ENCODE peak calls at places on chromosomes 5 and 9, in four cellular contexts. One of them, this sample, is unnamed.

GRCh38 chr5:50800410-50800809 is 134.0 kb downstream of the PARP8 start:
- DNase-seq in right cardiac atrium: no peak
- DNase-seq in gastrocnemius medialis: no peak
- DNase-seq in CD8-positive, alpha-beta T cell: no peak
- DNase-seq in this sample: no peak

GRCh38 chr5:19902316-19902934 is 85.6 kb downstream of the CDH18 start:
- DNase-seq in gastrocnemius medialis: no peak
- DNase-seq in right cardiac atrium: peak
- DNase-seq in CD8-positive, alpha-beta T cell: no peak
- DNase-seq in this sample: no peak

GRCh38 chr5:115626444-115626823 is 598 bp upstream of the TMED7 start:
- DNase-seq in right cardiac atrium: no peak
- DNase-seq in CD8-positive, alpha-beta T cell: no peak
- DNase-seq in gastrocnemius medialis: no peak
- DNase-seq in this sample: no peak

GRCh38 chr9:7988644-7989280 is 189.2 kb upstream of the DMAC1 start:
- DNase-seq in CD8-positive, alpha-beta T cell: no peak
- DNase-seq in gastrocnemius medialis: no peak
- DNase-seq in right cardiac atrium: no peak
- DNase-seq in this sample: no peak

GRCh38 chr9:135857371-135857786 is 50.0 kb downstream of the CAMSAP1 start:
- DNase-seq in right cardiac atrium: no peak
- DNase-seq in CD8-positive, alpha-beta T cell: no peak
- DNase-seq in gastrocnemius medialis: no peak
- DNase-seq in this sample: no peak

GRCh38 chr9:109411818-109412352 is 86.2 kb downstream of the PTPN3 start:
- DNase-seq in CD8-positive, alpha-beta T cell: no peak
- DNase-seq in right cardiac atrium: no peak
- DNase-seq in gastrocnemius medialis: no peak
- DNase-seq in this sample: no peak

GRCh38 chr5:74254257-74254656 is 386.3 kb downstream of the ENC1 start:
- DNase-seq in right cardiac atrium: no peak
- DNase-seq in CD8-positive, alpha-beta T cell: no peak
- DNase-seq in gastrocnemius medialis: no peak
- DNase-seq in this sample: no peak

GRCh38 chr5:86865396-86865795 is 247.7 kb downstream of the COX7C start:
- DNase-seq in right cardiac atrium: no peak
- DNase-seq in gastrocnemius medialis: no peak
- DNase-seq in CD8-positive, alpha-beta T cell: no peak
- DNase-seq in this sample: no peak

GRCh38 chr9:107952773-107953172 is 463.2 kb upstream of the KLF4 start:
- DNase-seq in CD8-positive, alpha-beta T cell: no peak
- DNase-seq in right cardiac atrium: no peak
- DNase-seq in gastrocnemius medialis: no peak
- DNase-seq in this sample: no peak

GRCh38 chr9:97633859-97634485 is 351 bp downstream of the NCBP1 start:
- DNase-seq in right cardiac atrium: no peak
- DNase-seq in gastrocnemius medialis: no peak
- DNase-seq in CD8-positive, alpha-beta T cell: no peak
- DNase-seq in this sample: no peak

GRCh38 chr5:72407541-72407940 is 87.4 kb downstream of the PTCD2 start:
- DNase-seq in CD8-positive, alpha-beta T cell: no peak
- DNase-seq in right cardiac atrium: no peak
- DNase-seq in gastrocnemius medialis: no peak
- DNase-seq in this sample: no peak

GRCh38 chr5:33330992-33331391 is 109.8 kb upstream of the TARS1 start:
- DNase-seq in CD8-positive, alpha-beta T cell: no peak
- DNase-seq in right cardiac atrium: no peak
- DNase-seq in gastrocnemius medialis: no peak
- DNase-seq in this sample: no peak

GRCh38 chr9:742914-743594 is 98.4 kb upstream of the DMRT1 start:
- DNase-seq in right cardiac atrium: no peak
- DNase-seq in CD8-positive, alpha-beta T cell: no peak
- DNase-seq in gastrocnemius medialis: no peak
- DNase-seq in this sample: no peak
- H3K27ac ChIP-seq in right cardiac atrium: peak
- H3K27ac ChIP-seq in CD8-positive, alpha-beta T cell: no peak
- H3K27ac ChIP-seq in gastrocnemius medialis: peak
- H3K27ac ChIP-seq in this sample: no peak

GRCh38 chr9:116617389-116617788 is 69.7 kb upstream of the TRIM32 start:
- DNase-seq in CD8-positive, alpha-beta T cell: no peak
- DNase-seq in right cardiac atrium: no peak
- DNase-seq in gastrocnemius medialis: no peak
- DNase-seq in this sample: no peak

GRCh38 chr9:116616304-116616914 is 70.7 kb upstream of the TRIM32 start:
- DNase-seq in CD8-positive, alpha-beta T cell: no peak
- DNase-seq in right cardiac atrium: no peak
- DNase-seq in gastrocnemius medialis: no peak
- DNase-seq in this sample: no peak
- H3K27ac ChIP-seq in CD8-positive, alpha-beta T cell: no peak
- H3K27ac ChIP-seq in right cardiac atrium: no peak
- H3K27ac ChIP-seq in gastrocnemius medialis: no peak
- H3K27ac ChIP-seq in this sample: no peak

GRCh38 chr5:141525659-141526058 is 36.8 kb downstream of the PCDHGC5 start:
- DNase-seq in right cardiac atrium: no peak
- DNase-seq in CD8-positive, alpha-beta T cell: no peak
- DNase-seq in gastrocnemius medialis: no peak
- DNase-seq in this sample: no peak
- H3K27ac ChIP-seq in right cardiac atrium: peak
- H3K27ac ChIP-seq in CD8-positive, alpha-beta T cell: no peak
- H3K27ac ChIP-seq in gastrocnemius medialis: peak
- H3K27ac ChIP-seq in this sample: no peak

DNA sequence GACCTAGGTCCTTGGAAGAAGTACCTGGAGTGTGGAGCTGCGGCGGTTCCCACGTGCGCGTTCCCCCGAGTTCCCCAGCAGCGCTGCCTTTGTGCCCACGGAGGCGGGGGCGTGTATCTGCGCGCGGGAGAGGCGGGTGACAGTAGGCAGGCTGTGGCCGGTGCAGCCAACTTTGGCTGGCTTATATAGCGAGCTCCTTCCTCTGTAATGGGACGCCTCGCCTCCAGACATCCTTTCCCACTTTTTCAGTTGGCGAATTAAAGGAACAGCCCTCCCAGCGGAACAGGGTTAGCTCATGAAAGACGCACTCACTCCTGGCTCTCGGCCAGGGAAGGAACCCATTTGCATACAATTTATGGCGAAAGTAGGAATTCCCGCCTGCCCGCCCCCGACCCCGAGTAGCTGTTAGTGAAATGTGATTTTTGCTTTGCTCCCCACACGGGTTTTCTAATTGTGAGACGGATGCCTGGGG is at the start of gene TNC:
- DNase-seq in gastrocnemius medialis: peak
- DNase-seq in CD8-positive, alpha-beta T cell: no peak
- DNase-seq in right cardiac atrium: peak
- DNase-seq in this sample: peak
- H3K27ac ChIP-seq in gastrocnemius medialis: no peak
- H3K27ac ChIP-seq in CD8-positive, alpha-beta T cell: no peak
- H3K27ac ChIP-seq in right cardiac atrium: no peak
- H3K27ac ChIP-seq in this sample: peak

GRCh38 chr9:131228096-131228495 is 48.2 kb downstream of the FAM78A start:
- DNase-seq in gastrocnemius medialis: no peak
- DNase-seq in right cardiac atrium: no peak
- DNase-seq in CD8-positive, alpha-beta T cell: no peak
- DNase-seq in this sample: peak
- H3K27ac ChIP-seq in gastrocnemius medialis: no peak
- H3K27ac ChIP-seq in right cardiac atrium: no peak
- H3K27ac ChIP-seq in CD8-positive, alpha-beta T cell: no peak
- H3K27ac ChIP-seq in this sample: peak

DNA sequence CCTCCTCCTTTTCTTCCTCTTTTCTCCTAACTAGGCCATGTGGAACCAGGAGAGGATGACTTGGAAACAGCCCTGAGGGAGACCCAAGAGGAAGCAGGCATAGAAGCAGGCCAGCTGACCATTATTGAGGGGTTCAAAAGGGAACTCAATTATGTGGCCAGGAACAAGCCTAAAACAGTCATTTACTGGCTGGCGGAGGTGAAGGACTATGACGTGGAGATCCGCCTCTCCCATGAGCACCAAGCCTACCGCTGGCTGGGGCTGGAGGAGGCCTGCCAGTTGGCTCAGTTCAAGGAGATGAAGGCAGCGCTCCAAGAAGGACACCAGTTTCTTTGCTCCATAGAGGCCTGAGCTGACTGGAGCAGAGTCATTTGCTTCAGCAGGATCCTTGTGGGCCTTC is 13.7 kb downstream of the NUDT2 start:
- DNase-seq in right cardiac atrium: peak
- DNase-seq in CD8-positive, alpha-beta T cell: no peak
- DNase-seq in gastrocnemius medialis: peak
- DNase-seq in this sample: no peak
- H3K27ac ChIP-seq in right cardiac atrium: peak
- H3K27ac ChIP-seq in CD8-positive, alpha-beta T cell: no peak
- H3K27ac ChIP-seq in gastrocnemius medialis: peak
- H3K27ac ChIP-seq in this sample: no peak

GRCh38 chr9:120482424-120483186 is 97.4 kb downstream of the CDK5RAP2 start:
- DNase-seq in gastrocnemius medialis: peak
- DNase-seq in right cardiac atrium: peak
- DNase-seq in CD8-positive, alpha-beta T cell: no peak
- DNase-seq in this sample: no peak
- H3K27ac ChIP-seq in gastrocnemius medialis: peak
- H3K27ac ChIP-seq in right cardiac atrium: peak
- H3K27ac ChIP-seq in CD8-positive, alpha-beta T cell: no peak
- H3K27ac ChIP-seq in this sample: no peak

GRCh38 chr5:149727336-149728035 is 2.6 kb upstream of the PPARGC1B start:
- DNase-seq in CD8-positive, alpha-beta T cell: no peak
- DNase-seq in right cardiac atrium: no peak
- DNase-seq in gastrocnemius medialis: no peak
- DNase-seq in this sample: no peak

GRCh38 chr5:149730620-149731331 is 666 bp downstream of the PPARGC1B start:
- DNase-seq in gastrocnemius medialis: peak
- DNase-seq in CD8-positive, alpha-beta T cell: peak
- DNase-seq in right cardiac atrium: peak
- DNase-seq in this sample: peak

GRCh38 chr5:149728303-149728702 is 1.8 kb upstream of the PPARGC1B start:
- DNase-seq in right cardiac atrium: no peak
- DNase-seq in CD8-positive, alpha-beta T cell: no peak
- DNase-seq in gastrocnemius medialis: no peak
- DNase-seq in this sample: no peak

GRCh38 chr5:149731332-149731616 is 1.2 kb downstream of the PPARGC1B start:
- DNase-seq in gastrocnemius medialis: no peak
- DNase-seq in CD8-positive, alpha-beta T cell: no peak
- DNase-seq in right cardiac atrium: no peak
- DNase-seq in this sample: no peak

DNA sequence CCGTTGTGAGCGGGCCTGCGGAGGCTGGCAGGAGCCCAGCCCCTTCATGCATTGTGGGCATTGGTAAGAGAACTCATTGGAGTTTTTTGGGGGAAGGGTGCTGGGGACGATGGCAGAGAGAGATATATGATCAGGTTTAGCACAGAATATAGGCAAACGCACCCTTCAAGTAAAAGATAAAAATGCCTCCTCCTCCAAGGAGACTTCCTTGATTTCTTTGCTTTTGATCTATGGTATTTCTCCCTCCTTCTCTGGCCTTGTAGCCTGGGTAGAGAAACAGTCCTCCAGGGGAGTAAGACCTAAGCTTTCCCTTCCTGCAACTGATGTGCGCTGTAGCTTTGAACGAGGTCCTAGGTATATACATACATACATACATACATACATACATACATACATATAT is 960 bp upstream of the PPARGC1B start:
- DNase-seq in CD8-positive, alpha-beta T cell: no peak
- DNase-seq in gastrocnemius medialis: no peak
- DNase-seq in right cardiac atrium: no peak
- DNase-seq in this sample: no peak
- H3K27ac ChIP-seq in CD8-positive, alpha-beta T cell: no peak
- H3K27ac ChIP-seq in gastrocnemius medialis: peak
- H3K27ac ChIP-seq in right cardiac atrium: no peak
- H3K27ac ChIP-seq in this sample: no peak

DNA sequence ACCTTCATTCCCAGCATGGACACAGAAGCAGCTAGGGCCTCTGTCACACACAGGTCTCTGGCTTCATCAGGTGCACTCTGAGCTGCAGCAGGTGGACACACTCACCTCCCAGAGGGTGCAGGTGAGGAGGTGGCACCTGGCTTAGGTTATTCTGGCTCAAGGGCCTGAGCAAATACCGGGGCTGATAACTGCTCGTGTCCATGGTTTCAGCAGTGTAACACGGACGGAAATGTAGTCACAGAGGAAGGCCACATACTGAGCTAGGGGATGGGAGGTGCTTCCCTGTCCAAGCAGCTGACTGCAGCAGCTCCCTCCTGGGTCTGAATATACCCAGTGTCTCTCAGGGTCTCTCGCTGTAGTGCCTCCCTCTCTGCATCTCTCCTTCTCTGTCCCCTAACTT is 5.7 kb downstream of the PHF2 start:
- DNase-seq in CD8-positive, alpha-beta T cell: no peak
- DNase-seq in gastrocnemius medialis: no peak
- DNase-seq in right cardiac atrium: no peak
- DNase-seq in this sample: no peak
- H3K27ac ChIP-seq in CD8-positive, alpha-beta T cell: no peak
- H3K27ac ChIP-seq in gastrocnemius medialis: peak
- H3K27ac ChIP-seq in right cardiac atrium: peak
- H3K27ac ChIP-seq in this sample: peak

GRCh38 chr5:61423487-61424157 is 91.6 kb downstream of the ZSWIM6 start:
- DNase-seq in CD8-positive, alpha-beta T cell: no peak
- DNase-seq in right cardiac atrium: no peak
- DNase-seq in gastrocnemius medialis: no peak
- DNase-seq in this sample: no peak
- H3K27ac ChIP-seq in CD8-positive, alpha-beta T cell: no peak
- H3K27ac ChIP-seq in right cardiac atrium: no peak
- H3K27ac ChIP-seq in gastrocnemius medialis: no peak
- H3K27ac ChIP-seq in this sample: peak